ENCODE peak calls at places on chromosomes 1 and 21, in eight cellular contexts. P is left ventricle myocardium inferior, K is retinal pigment epithelial cell, L is GM10248, R is neural crest cell, U is HL-60, T is RWPE1, F is AG04449. V is an unnamed sample.

GRCh38 chr1:79197421-79197820 is 190.9 kb upstream of the ADGRL4 start:
- DNase-seq in P (no peak), K (no peak), L (no peak), R (no peak), U (no peak), T (no peak), F (no peak), V (no peak)

GRCh38 chr1:207826557-207827487 is 75.0 kb downstream of the CD46 start:
- DNase-seq in P (no peak), K (no peak), L (no peak), R (no peak), U (no peak), T (no peak), F (no peak), V (no peak)

GRCh38 chr1:27179373-27179772 is 24.4 kb upstream of the SLC9A1 start:
- DNase-seq in P (no peak), K (no peak), L (no peak), R (no peak), U (no peak), T (no peak), F (no peak), V (no peak)

GRCh38 chr1:152109231-152109997 is 5.8 kb downstream of the TCHH start:
- DNase-seq in P (no peak), K (no peak), L (no peak), R (no peak), U (no peak), T (no peak), F (no peak), V (no peak)

GRCh38 chr21:39111928-39112327 is 71.3 kb downstream of the PSMG1 start:
- DNase-seq in P (no peak), K (no peak), L (no peak), R (no peak), U (no peak), T (no peak), F (no peak), V (no peak)

GRCh38 chr1:56034847-56035483 is 544.4 kb downstream of the PLPP3 start:
- DNase-seq in P (no peak), K (no peak), L (no peak), R (no peak), U (no peak), T (no peak), F (no peak), V (no peak)

GRCh38 chr21:15062566-15062965 is 2.2 kb downstream of the NRIP1 start:
- DNase-seq in P (no peak), K (no peak), L (peak; percentile 10), R (no peak), U (no peak), T (peak; percentile 4), F (no peak), V (no peak)

GRCh38 chr1:52054496-52055065 is 410 bp downstream of the TXNDC12 start:
- DNase-seq in P (no peak), K (no peak), L (no peak), R (no peak), U (no peak), T (no peak), F (no peak), V (no peak)

GRCh38 chr21:41781047-41781405 is 14.2 kb upstream of the RIPK4 start:
- DNase-seq in P (no peak), K (no peak), L (no peak), R (no peak), U (no peak), T (no peak), F (no peak), V (no peak)

GRCh38 chr21:41777934-41778815 is 11.3 kb upstream of the RIPK4 start:
- DNase-seq in P (peak; percentile 85), K (peak; percentile 59), L (no peak), R (peak; percentile 89), U (peak; percentile 26), T (peak; percentile 67), F (peak; percentile 10), V (peak; percentile 90)

GRCh38 chr21:41779659-41780058 is 12.8 kb upstream of the RIPK4 start:
- DNase-seq in P (no peak), K (no peak), L (no peak), R (no peak), U (no peak), T (no peak), F (no peak), V (no peak)

GRCh38 chr21:41780337-41781046 is 13.6 kb upstream of the RIPK4 start:
- DNase-seq in P (no peak), K (no peak), L (no peak), R (no peak), U (no peak), T (no peak), F (no peak), V (no peak)

DNA sequence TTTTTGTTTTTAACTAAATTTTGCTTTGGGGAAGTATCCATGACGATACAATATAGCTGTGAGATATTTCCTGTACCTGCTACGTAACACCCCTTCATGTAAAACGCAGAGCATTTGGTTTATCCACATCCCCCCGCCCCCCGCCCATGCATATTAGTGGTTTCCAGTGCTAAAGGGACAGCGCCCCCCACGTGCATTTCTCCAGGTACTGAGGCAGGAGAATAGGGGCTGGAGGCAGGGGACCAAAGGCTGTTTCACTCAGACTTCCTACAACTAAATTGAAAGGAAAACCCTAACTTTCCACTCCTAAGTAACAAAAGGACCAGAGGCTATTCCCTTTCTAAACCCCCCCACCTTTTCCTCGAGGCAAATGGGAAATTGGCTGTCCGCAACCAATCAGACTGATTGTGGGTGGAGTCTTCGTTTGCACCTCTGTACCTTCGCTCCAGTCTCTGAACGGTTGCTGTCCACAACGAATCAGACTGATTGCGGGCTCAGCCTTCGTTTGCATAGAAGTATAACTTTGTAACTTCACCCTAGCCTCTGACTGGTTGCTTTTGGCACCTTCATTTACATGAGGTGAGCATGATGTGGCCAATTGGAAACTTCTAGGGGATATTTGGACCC is 12.2 kb upstream of the RIPK4 start:
- DNase-seq in P (no peak), K (no peak), L (no peak), R (no peak), U (no peak), T (no peak), F (no peak), V (no peak)
- TF ChIP-seq CTCF in P (no peak), K (no peak), L (no peak), R (no peak), U (no peak), T (no peak), F (no peak), V (no peak)

DNA sequence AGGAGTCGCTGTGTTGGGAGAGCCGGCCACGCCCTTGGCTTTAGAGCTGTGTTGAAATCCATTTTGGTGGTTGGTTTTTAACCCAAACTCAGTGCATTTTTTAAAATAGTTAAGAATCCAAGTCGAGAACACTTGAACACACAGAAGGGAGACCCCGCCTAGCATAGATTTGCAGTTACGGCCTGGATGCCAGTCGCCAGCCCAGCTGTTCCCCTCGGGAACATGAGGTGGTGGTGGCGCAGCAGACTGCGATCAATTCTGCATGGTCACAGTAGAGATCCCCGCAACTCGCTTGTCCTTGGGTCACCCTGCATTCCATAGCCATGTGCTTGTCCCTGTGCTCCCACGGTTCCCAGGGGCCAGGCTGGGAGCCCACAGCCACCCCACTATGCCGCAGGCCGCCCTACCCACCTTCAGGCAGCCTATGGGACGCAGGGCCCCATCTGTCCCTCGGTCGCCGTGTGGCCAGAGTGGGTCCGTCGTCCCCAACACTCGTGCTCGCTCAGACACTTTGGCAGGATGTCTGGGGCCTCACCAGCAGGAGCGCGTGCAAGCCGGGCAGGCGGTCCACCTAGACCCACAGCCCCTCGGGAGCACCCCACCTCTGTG is 4.7 kb downstream of the C1orf35 start:
- DNase-seq in P (no peak), K (no peak), L (peak; percentile 5), R (no peak), U (no peak), T (no peak), F (no peak), V (no peak)
- TF ChIP-seq CTCF in P (no peak), K (no peak), L (no peak), R (no peak), U (no peak), T (no peak), F (no peak), V (no peak)

GRCh38 chr21:45407629-45408247 is 2.8 kb downstream of the COL18A1 start:
- DNase-seq in P (peak; percentile 15), K (no peak), L (no peak), R (no peak), U (no peak), T (no peak), F (no peak), V (no peak)

GRCh38 chr21:45405271-45405818 is 380 bp downstream of the COL18A1 start:
- DNase-seq in P (peak; percentile 73), K (no peak), L (no peak), R (no peak), U (no peak), T (peak; percentile 46), F (no peak), V (peak; percentile 57)

GRCh38 chr21:45405819-45406762 is 1.1 kb downstream of the COL18A1 start:
- DNase-seq in P (peak; percentile 30), K (no peak), L (no peak), R (no peak), U (no peak), T (peak; percentile 33), F (no peak), V (peak; percentile 80)

GRCh38 chr21:45408271-45408791 is 3.4 kb downstream of the COL18A1 start:
- DNase-seq in P (peak; percentile 13), K (no peak), L (no peak), R (no peak), U (no peak), T (no peak), F (no peak), V (no peak)

GRCh38 chr21:45406801-45407628 is 2.0 kb downstream of the COL18A1 start:
- DNase-seq in P (peak; percentile 14), K (no peak), L (no peak), R (no peak), U (no peak), T (no peak), F (no peak), V (peak; percentile 54)
- TF ChIP-seq CTCF in P (no peak), K (peak; percentile 31), L (no peak), R (peak; percentile 12), U (no peak), T (no peak), F (no peak), V (no peak)

GRCh38 chr1:43997979-43998378 is 6.6 kb downstream of the CCDC24 start:
- DNase-seq in P (no peak), K (no peak), L (no peak), R (no peak), U (no peak), T (no peak), F (no peak), V (no peak)

GRCh38 chr1:44000266-44000665 is 8.9 kb downstream of the CCDC24 start:
- DNase-seq in P (no peak), K (no peak), L (no peak), R (no peak), U (no peak), T (no peak), F (no peak), V (no peak)

GRCh38 chr1:43999455-43999854 is 8.1 kb downstream of the CCDC24 start:
- DNase-seq in P (no peak), K (no peak), L (no peak), R (no peak), U (no peak), T (no peak), F (no peak), V (no peak)

GRCh38 chr1:44002165-44002564 is 10.8 kb downstream of the CCDC24 start:
- DNase-seq in P (no peak), K (no peak), L (no peak), R (no peak), U (no peak), T (no peak), F (no peak), V (no peak)

DNA sequence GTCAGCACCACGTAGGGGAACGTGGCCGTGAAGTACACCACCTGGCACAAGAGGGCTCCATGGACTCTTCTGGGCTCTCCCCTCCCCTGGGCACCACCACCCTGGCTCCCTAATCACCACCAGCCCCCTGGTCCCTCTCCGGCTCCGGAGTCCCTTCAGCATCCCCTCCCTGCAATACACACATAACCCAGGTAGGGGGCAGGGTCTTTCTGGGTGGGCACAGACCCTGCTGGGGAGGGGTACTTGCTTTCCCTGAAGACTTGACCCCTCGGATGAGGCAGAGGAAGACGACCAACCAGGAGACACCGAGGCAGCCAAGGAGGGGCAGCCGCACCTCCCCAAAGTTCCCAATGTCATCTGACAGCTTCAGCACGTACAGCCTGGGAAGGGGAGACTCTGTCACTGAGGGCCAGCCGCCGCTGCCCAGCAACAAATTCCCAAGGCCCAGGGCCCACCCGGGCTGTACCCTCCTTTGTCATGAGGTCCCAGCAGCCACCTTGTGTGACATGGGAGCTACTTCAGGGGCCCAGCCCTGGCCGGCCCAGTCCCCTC is 11.3 kb downstream of the CCDC24 start:
- DNase-seq in P (no peak), K (no peak), L (no peak), R (no peak), U (no peak), T (no peak), F (no peak), V (no peak)
- TF ChIP-seq CTCF in P (no peak), K (peak; percentile 44), L (no peak), R (peak; percentile 44), U (no peak), T (no peak), F (no peak), V (peak; percentile 31)

V was measured in nephron progenitor cell.